ENCODE peak calls at places on chromosomes 4 and X, in four cellular contexts. One of them, this sample, is unnamed.

GRCh38 chr4:140359571-140360427 is 13.6 kb upstream of the SCOC start:
- DNase-seq in fibroblast of the aortic adventitia: peak
- DNase-seq in heart left ventricle: peak
- DNase-seq in cardiac fibroblast: peak
- DNase-seq in this sample: peak

GRCh38 chr4:137601924-137602323 is 69.6 kb upstream of the PCDH18 start:
- DNase-seq in fibroblast of the aortic adventitia: no peak
- DNase-seq in heart left ventricle: no peak
- DNase-seq in cardiac fibroblast: peak
- DNase-seq in this sample: no peak

GRCh38 chrX:153900806-153901752 is 3.4 kb upstream of the AVPR2 start:
- DNase-seq in fibroblast of the aortic adventitia: peak
- DNase-seq in heart left ventricle: peak
- DNase-seq in cardiac fibroblast: peak
- DNase-seq in this sample: peak

GRCh38 chrX:39725928-39726619 is 371.7 kb downstream of the BCOR start:
- DNase-seq in fibroblast of the aortic adventitia: peak
- DNase-seq in heart left ventricle: peak
- DNase-seq in cardiac fibroblast: peak
- DNase-seq in this sample: no peak

GRCh38 chrX:65463550-65463949 is 71.0 kb downstream of the LAS1L start:
- DNase-seq in fibroblast of the aortic adventitia: peak
- DNase-seq in heart left ventricle: no peak
- DNase-seq in cardiac fibroblast: peak
- DNase-seq in this sample: no peak

GRCh38 chr4:7383251-7383650 is 51.5 kb downstream of the PSAPL1 start:
- DNase-seq in fibroblast of the aortic adventitia: no peak
- DNase-seq in heart left ventricle: peak
- DNase-seq in cardiac fibroblast: no peak
- DNase-seq in this sample: no peak

GRCh38 chr4:101885574-101885973 is 95.0 kb downstream of the BANK1 start:
- DNase-seq in fibroblast of the aortic adventitia: no peak
- DNase-seq in heart left ventricle: no peak
- DNase-seq in cardiac fibroblast: peak
- DNase-seq in this sample: no peak

GRCh38 chr4:40423735-40424134 is 88.6 kb downstream of the CHRNA9 start:
- DNase-seq in fibroblast of the aortic adventitia: peak
- DNase-seq in heart left ventricle: no peak
- DNase-seq in cardiac fibroblast: peak
- DNase-seq in this sample: no peak

GRCh38 chrX:338836-339400 is 20.3 kb upstream of the GTPBP6 start:
- DNase-seq in fibroblast of the aortic adventitia: no peak
- DNase-seq in heart left ventricle: peak
- DNase-seq in cardiac fibroblast: no peak
- DNase-seq in this sample: no peak

GRCh38 chr4:7328913-7329638 is 105.7 kb downstream of the PSAPL1 start:
- DNase-seq in fibroblast of the aortic adventitia: peak
- DNase-seq in heart left ventricle: peak
- DNase-seq in cardiac fibroblast: peak
- DNase-seq in this sample: peak

GRCh38 chr4:78336093-78336943 is 215.3 kb upstream of the ANXA3 start:
- DNase-seq in fibroblast of the aortic adventitia: peak
- DNase-seq in heart left ventricle: no peak
- DNase-seq in cardiac fibroblast: peak
- DNase-seq in this sample: no peak

GRCh38 chr4:176032454-176032853 is 33.2 kb upstream of the WDR17 start:
- DNase-seq in fibroblast of the aortic adventitia: no peak
- DNase-seq in heart left ventricle: no peak
- DNase-seq in cardiac fibroblast: no peak
- DNase-seq in this sample: no peak

GRCh38 chr4:176036585-176037205 is 28.9 kb upstream of the WDR17 start:
- DNase-seq in fibroblast of the aortic adventitia: no peak
- DNase-seq in heart left ventricle: no peak
- DNase-seq in cardiac fibroblast: no peak
- DNase-seq in this sample: no peak

GRCh38 chr4:176034936-176035335 is 30.7 kb upstream of the WDR17 start:
- DNase-seq in fibroblast of the aortic adventitia: peak
- DNase-seq in heart left ventricle: no peak
- DNase-seq in cardiac fibroblast: no peak
- DNase-seq in this sample: no peak

GRCh38 chr4:176031927-176032326 is 33.7 kb upstream of the WDR17 start:
- DNase-seq in fibroblast of the aortic adventitia: no peak
- DNase-seq in heart left ventricle: no peak
- DNase-seq in cardiac fibroblast: no peak
- DNase-seq in this sample: no peak

GRCh38 chr4:176034498-176034897 is 31.1 kb upstream of the WDR17 start:
- DNase-seq in fibroblast of the aortic adventitia: peak
- DNase-seq in heart left ventricle: no peak
- DNase-seq in cardiac fibroblast: peak
- DNase-seq in this sample: peak
- TF ChIP-seq CTCF in fibroblast of the aortic adventitia: no peak
- TF ChIP-seq CTCF in heart left ventricle: no peak
- TF ChIP-seq CTCF in cardiac fibroblast: no peak
- TF ChIP-seq CTCF in this sample: peak

GRCh38 chr4:103449285-103449684 is 251.1 kb upstream of the CENPE start:
- DNase-seq in fibroblast of the aortic adventitia: no peak
- DNase-seq in heart left ventricle: no peak
- DNase-seq in cardiac fibroblast: no peak
- DNase-seq in this sample: no peak
- TF ChIP-seq CTCF in fibroblast of the aortic adventitia: no peak
- TF ChIP-seq CTCF in heart left ventricle: no peak
- TF ChIP-seq CTCF in cardiac fibroblast: no peak
- TF ChIP-seq CTCF in this sample: no peak

GRCh38 chrX:25968920-25969319 is 169.2 kb upstream of the MAGEB18 start:
- DNase-seq in fibroblast of the aortic adventitia: peak
- DNase-seq in heart left ventricle: peak
- DNase-seq in cardiac fibroblast: peak
- DNase-seq in this sample: no peak
- TF ChIP-seq CTCF in fibroblast of the aortic adventitia: peak
- TF ChIP-seq CTCF in heart left ventricle: no peak
- TF ChIP-seq CTCF in cardiac fibroblast: peak
- TF ChIP-seq CTCF in this sample: peak

GRCh38 chr4:107666134-107666533 is 53.9 kb downstream of the PAPSS1 start:
- DNase-seq in fibroblast of the aortic adventitia: peak
- DNase-seq in heart left ventricle: no peak
- DNase-seq in cardiac fibroblast: peak
- DNase-seq in this sample: peak
- TF ChIP-seq CTCF in fibroblast of the aortic adventitia: peak
- TF ChIP-seq CTCF in heart left ventricle: no peak
- TF ChIP-seq CTCF in cardiac fibroblast: peak
- TF ChIP-seq CTCF in this sample: peak

GRCh38 chrX:64395568-64395929 is 297 bp upstream of the MTMR8 start:
- DNase-seq in fibroblast of the aortic adventitia: no peak
- DNase-seq in heart left ventricle: no peak
- DNase-seq in cardiac fibroblast: no peak
- DNase-seq in this sample: no peak
- TF ChIP-seq CTCF in fibroblast of the aortic adventitia: no peak
- TF ChIP-seq CTCF in heart left ventricle: no peak
- TF ChIP-seq CTCF in cardiac fibroblast: no peak
- TF ChIP-seq CTCF in this sample: no peak

DNA sequence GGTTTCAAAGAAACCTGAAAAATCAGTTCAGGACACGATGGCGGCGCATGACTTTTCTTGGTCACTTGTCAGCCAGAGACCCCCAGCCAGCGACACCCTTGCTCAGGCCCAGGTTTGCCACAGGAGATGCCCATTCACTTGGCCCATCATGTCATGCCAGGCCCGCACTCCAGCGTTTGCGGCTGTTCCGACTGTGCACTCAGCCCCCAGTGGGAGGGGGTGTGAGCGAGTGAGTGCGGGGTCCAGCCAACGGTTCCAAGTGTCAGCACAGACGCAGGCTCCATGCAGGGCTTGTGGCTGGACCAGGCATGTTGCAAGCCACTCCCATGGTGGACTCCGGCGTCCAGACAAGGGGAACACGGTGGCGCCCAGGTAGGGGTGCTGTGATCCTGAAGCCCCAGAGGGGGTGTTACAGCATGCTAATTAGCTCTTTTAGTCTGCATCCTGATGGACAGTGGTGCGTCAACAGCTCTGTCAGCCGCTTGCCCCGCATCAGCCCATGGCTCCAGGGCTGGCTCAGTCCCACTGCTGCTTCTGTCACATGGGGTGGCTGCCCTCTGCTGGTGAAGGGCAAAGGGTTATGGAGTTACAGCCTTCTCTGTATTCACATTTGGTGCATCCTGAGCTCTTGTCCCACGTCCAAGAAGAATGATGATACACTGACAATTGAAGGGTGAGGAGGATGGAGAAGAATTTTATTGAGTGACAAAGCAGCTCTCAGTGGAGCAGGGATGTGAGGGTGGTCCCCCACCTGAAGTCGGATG is 3.7 kb upstream of the MAEA start:
- DNase-seq in fibroblast of the aortic adventitia: peak
- DNase-seq in heart left ventricle: no peak
- DNase-seq in cardiac fibroblast: peak
- DNase-seq in this sample: no peak
- TF ChIP-seq CTCF in fibroblast of the aortic adventitia: peak
- TF ChIP-seq CTCF in heart left ventricle: no peak
- TF ChIP-seq CTCF in cardiac fibroblast: no peak
- TF ChIP-seq CTCF in this sample: peak

DNA sequence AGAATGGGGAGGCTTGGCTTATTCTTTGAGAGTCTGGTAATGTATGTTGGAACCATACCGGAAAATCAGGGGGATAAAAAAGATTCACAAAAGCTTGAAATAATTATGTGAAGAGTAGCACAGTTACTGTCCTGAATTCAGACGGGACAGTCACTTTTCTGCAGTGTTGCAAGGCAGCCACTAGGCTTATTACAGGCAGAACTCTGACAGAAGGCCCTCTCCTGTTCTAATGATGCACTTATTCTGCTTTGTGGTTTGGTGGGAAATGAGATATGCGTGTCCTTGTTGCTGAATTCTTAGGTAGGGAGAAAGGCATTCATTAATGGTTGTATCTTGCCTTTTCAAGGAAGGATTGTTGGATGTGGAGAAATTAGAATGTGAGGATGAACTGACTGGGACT is 37.2 kb downstream of the GUCY1B1 start:
- DNase-seq in fibroblast of the aortic adventitia: no peak
- DNase-seq in heart left ventricle: no peak
- DNase-seq in cardiac fibroblast: peak
- DNase-seq in this sample: no peak
- TF ChIP-seq CTCF in fibroblast of the aortic adventitia: peak
- TF ChIP-seq CTCF in heart left ventricle: no peak
- TF ChIP-seq CTCF in cardiac fibroblast: peak
- TF ChIP-seq CTCF in this sample: peak